ENCODE peak calls at places on chromosomes 13 and 19, in nine cellular contexts. H, V, Q, O, L, A, P, C and S are unnamed samples.

GRCh38 chr13:48866204-48866603 is 109.5 kb upstream of the FNDC3A start:
- DNase-seq in A (no peak), H (no peak), V (no peak), C (no peak), L (no peak), Q (no peak), P (no peak), O (no peak), S (no peak)

GRCh38 chr19:31717316-31717715 is 368.1 kb upstream of the TSHZ3 start:
- DNase-seq in V (no peak), Q (no peak), P (no peak), H (no peak), O (no peak), A (no peak), C (peak), L (no peak), S (no peak)

GRCh38 chr19:10419646-10420443 is 493 bp upstream of the PDE4A start:
- DNase-seq in P (peak), V (no peak), Q (no peak), H (no peak), C (no peak), A (no peak), L (no peak), O (peak), S (no peak)

GRCh38 chr19:40139533-40140287 is 49.0 kb upstream of the ZNF780A start:
- DNase-seq in A (no peak), H (no peak), O (peak), P (peak), V (no peak), Q (peak), L (no peak), C (no peak), S (peak)

GRCh38 chr19:4988770-4989251 is 19.9 kb downstream of the KDM4B start:
- DNase-seq in P (peak), Q (peak), A (no peak), L (peak), V (no peak), C (no peak), O (peak), H (no peak), S (peak)

GRCh38 chr13:26971990-26972888 is 199.4 kb downstream of the USP12 start:
- DNase-seq in L (peak), C (no peak), A (peak), O (peak), Q (no peak), V (no peak), P (peak), H (peak), S (peak)

GRCh38 chr19:3653865-3654513 is 27.4 kb upstream of the CACTIN start:
- DNase-seq in H (no peak), P (no peak), O (peak), Q (no peak), C (no peak), V (no peak), L (no peak), A (peak), S (no peak)

GRCh38 chr19:4401482-4402170 is 814 bp upstream of the CHAF1A start:
- DNase-seq in C (no peak), A (no peak), L (no peak), V (no peak), O (no peak), P (no peak), Q (no peak), H (no peak), S (no peak)

GRCh38 chr13:99366075-99366987 is 59.1 kb upstream of the GPR183 start:
- DNase-seq in H (no peak), L (no peak), C (no peak), V (no peak), O (no peak), A (no peak), Q (no peak), P (no peak), S (no peak)

GRCh38 chr13:97425570-97425969 is 8.4 kb upstream of the RAP2A start:
- DNase-seq in V (no peak), O (no peak), L (no peak), A (no peak), Q (no peak), H (no peak), P (no peak), C (no peak), S (no peak)